ENCODE peak calls at places on chromosomes 3 and 15, in seven cellular contexts. L, U, R, C, G, A and J are unnamed samples.

GRCh38 chr15:43991235-43991634 is 164.4 kb downstream of the WDR76 start:
- DNase-seq in L (no peak), U (no peak), R (no peak), C (no peak), G (no peak), A (no peak), J (no peak)

GRCh38 chr3:194343561-194343893 is 7.6 kb downstream of the CPN2 start:
- DNase-seq in L (no peak), U (no peak), R (no peak), C (no peak), G (no peak), A (no peak), J (no peak)

GRCh38 chr3:121670676-121671075 is 10.0 kb upstream of the HCLS1 start:
- DNase-seq in L (no peak), U (no peak), R (no peak), C (no peak), G (no peak), A (no peak), J (no peak)

GRCh38 chr15:49847436-49847835 is 226.6 kb downstream of the DTWD1 start:
- DNase-seq in L (no peak), U (no peak), R (no peak), C (no peak), G (no peak), A (peak), J (no peak)

GRCh38 chr15:96359772-96360498 is 29.4 kb downstream of the NR2F2 start:
- DNase-seq in L (no peak), U (no peak), R (no peak), C (no peak), G (no peak), A (peak), J (peak)

GRCh38 chr3:38548154-38548931 is 52.2 kb downstream of the EXOG start:
- DNase-seq in L (no peak), U (peak), R (no peak), C (no peak), G (no peak), A (no peak), J (peak)

GRCh38 chr3:183698318-183698731 is 728 bp downstream of the YEATS2 start:
- DNase-seq in L (no peak), U (peak), R (no peak), C (no peak), G (no peak), A (peak), J (peak)

GRCh38 chr3:66047321-66048050 is 8.8 kb upstream of the MAGI1 start:
- DNase-seq in L (no peak), U (peak), R (no peak), C (no peak), G (no peak), A (peak), J (no peak)

GRCh38 chr3:4060064-4060463 is 243.1 kb upstream of the SETMAR start:
- DNase-seq in L (no peak), U (peak), R (no peak), C (no peak), G (no peak), A (no peak), J (no peak)

GRCh38 chr15:32028921-32029320 is 1.4 kb upstream of the CHRNA7 start:
- DNase-seq in L (no peak), U (no peak), R (no peak), C (no peak), G (no peak), A (no peak), J (no peak)

GRCh38 chr3:130504701-130505100 is 12.3 kb upstream of the COL6A6 start:
- DNase-seq in L (no peak), U (no peak), R (no peak), C (no peak), G (no peak), A (no peak), J (no peak)

GRCh38 chr3:10983219-10983916 is 9.2 kb upstream of the SLC6A1 start:
- DNase-seq in L (no peak), U (peak), R (no peak), C (no peak), G (no peak), A (peak), J (no peak)

GRCh38 chr15:85457392-85457968 is 77.1 kb downstream of the AKAP13 start:
- DNase-seq in L (no peak), U (no peak), R (no peak), C (no peak), G (no peak), A (no peak), J (no peak)

GRCh38 chr3:99808163-99808794 is 9.4 kb upstream of the CMSS1 start:
- DNase-seq in L (peak), U (peak), R (no peak), C (no peak), G (peak), A (peak), J (no peak)

GRCh38 chr15:100771745-100772144 is 107.9 kb upstream of the ALDH1A3 start:
- DNase-seq in L (no peak), U (no peak), R (no peak), C (no peak), G (no peak), A (peak), J (peak)

GRCh38 chr15:91308209-91308608 is 208.2 kb downstream of the SV2B start:
- DNase-seq in L (no peak), U (no peak), R (no peak), C (no peak), G (no peak), A (no peak), J (no peak)

GRCh38 chr3:50010959-50011358 is 71.0 kb downstream of the RBM6 start:
- DNase-seq in L (no peak), U (peak), R (no peak), C (no peak), G (no peak), A (peak), J (no peak)

GRCh38 chr3:188955919-188956318 is 215.9 kb upstream of the TPRG1 start:
- DNase-seq in L (no peak), U (no peak), R (no peak), C (no peak), G (no peak), A (peak), J (no peak)

GRCh38 chr15:40306908-40307307 is 827 bp downstream of the PLCB2 start:
- DNase-seq in L (no peak), U (no peak), R (no peak), C (no peak), G (no peak), A (no peak), J (peak)

GRCh38 chr3:47976135-47976758 is 40.0 kb downstream of the MAP4 start:
- DNase-seq in L (no peak), U (no peak), R (no peak), C (no peak), G (no peak), A (no peak), J (no peak)

GRCh38 chr3:57998366-57999283 is 9.6 kb upstream of the FLNB start:
- DNase-seq in L (no peak), U (no peak), R (no peak), C (no peak), G (no peak), A (no peak), J (no peak)

GRCh38 chr3:109685084-109686079 is 348.0 kb upstream of the DPPA4 start:
- DNase-seq in L (no peak), U (peak), R (no peak), C (no peak), G (no peak), A (peak), J (no peak)

GRCh38 chr3:59771760-59772159 is 721.9 kb upstream of the CFAP20DC start:
- DNase-seq in L (no peak), U (peak), R (no peak), C (no peak), G (no peak), A (peak), J (no peak)

GRCh38 chr3:115084686-115085085 is 62.4 kb downstream of the ZBTB20 start:
- DNase-seq in L (no peak), U (no peak), R (no peak), C (no peak), G (peak), A (no peak), J (no peak)

GRCh38 chr3:39423571-39423970 is 17.1 kb downstream of the RPSA start:
- DNase-seq in L (no peak), U (no peak), R (no peak), C (no peak), G (no peak), A (no peak), J (no peak)

GRCh38 chr3:177776656-177777055 is 579.4 kb upstream of the TBL1XR1 start:
- DNase-seq in L (no peak), U (peak), R (no peak), C (no peak), G (peak), A (peak), J (no peak)

GRCh38 chr3:12197475-12197874 is 38.8 kb upstream of the TIMP4 start:
- DNase-seq in L (no peak), U (no peak), R (no peak), C (no peak), G (no peak), A (no peak), J (no peak)

GRCh38 chr15:77187751-77188464 is 117.0 kb upstream of the TSPAN3 start:
- DNase-seq in L (no peak), U (peak), R (peak), C (no peak), G (no peak), A (peak), J (no peak)

GRCh38 chr3:58612825-58613224 is 35.6 kb upstream of the FAM107A start:
- DNase-seq in L (no peak), U (no peak), R (no peak), C (no peak), G (no peak), A (no peak), J (no peak)

GRCh38 chr3:69276884-69277283 is 109.0 kb downstream of the FRMD4B start:
- DNase-seq in L (no peak), U (no peak), R (no peak), C (no peak), G (no peak), A (peak), J (no peak)

GRCh38 chr3:30340500-30340899 is 265.9 kb upstream of the TGFBR2 start:
- DNase-seq in L (no peak), U (no peak), R (no peak), C (no peak), G (no peak), A (no peak), J (no peak)

GRCh38 chr15:31579976-31580375 is 253.3 kb downstream of the KLF13 start:
- DNase-seq in L (no peak), U (no peak), R (no peak), C (no peak), G (no peak), A (no peak), J (no peak)

GRCh38 chr3:186362988-186363387 is 954 bp upstream of the DGKG start:
- DNase-seq in L (no peak), U (no peak), R (no peak), C (no peak), G (no peak), A (no peak), J (no peak)

GRCh38 chr3:136861890-136862610 is at the start of gene NCK1:
- DNase-seq in L (peak), U (peak), R (peak), C (peak), G (peak), A (peak), J (peak)

GRCh38 chr3:149245738-149246451 is 24.3 kb upstream of the CP start:
- DNase-seq in L (no peak), U (peak), R (no peak), C (no peak), G (no peak), A (peak), J (no peak)

GRCh38 chr3:126372413-126373145 is 15.4 kb upstream of the KLF15 start:
- DNase-seq in L (no peak), U (no peak), R (no peak), C (no peak), G (no peak), A (no peak), J (peak)

GRCh38 chr15:92365816-92366215 is 27.9 kb upstream of the ST8SIA2 start:
- DNase-seq in L (no peak), U (no peak), R (no peak), C (no peak), G (no peak), A (no peak), J (no peak)

GRCh38 chr15:71691700-71692417 is 118.5 kb upstream of the NR2E3 start:
- DNase-seq in L (no peak), U (peak), R (no peak), C (no peak), G (no peak), A (peak), J (no peak)

GRCh38 chr3:49017978-49018706 is at the start of gene DALRD3:
- DNase-seq in L (peak), U (peak), R (peak), C (peak), G (peak), A (peak), J (peak)

GRCh38 chr3:34066999-34067398 is 268.6 kb downstream of the PDCD6IP start:
- DNase-seq in L (no peak), U (no peak), R (no peak), C (no peak), G (no peak), A (no peak), J (no peak)